ENCODE peak calls at places on chromosomes 2 and 18, in six cellular contexts. N is T-helper 17 cell, S is posterior cingulate gyrus, Z is GM20000, X is mesenchymal stem cell, D is fibroblast of the aortic adventitia. A is an unnamed sample.

GRCh38 chr2:10302479-10303173 is at the start of gene HPCAL1:
- DNase-seq in N (peak), S (peak), Z (peak), X (peak), D (peak), A (peak)

GRCh38 chr2:44120428-44120827 is 48.2 kb upstream of the PPM1B start:
- DNase-seq in N (no peak), S (no peak), Z (no peak), X (peak), D (peak), A (no peak)

GRCh38 chr2:236065756-236066155 is 102.4 kb downstream of the GBX2 start:
- DNase-seq in N (no peak), S (no peak), Z (no peak), X (no peak), D (no peak), A (no peak)

GRCh38 chr2:43387092-43388062 is 161.0 kb upstream of the ZFP36L2 start:
- DNase-seq in N (no peak), S (no peak), Z (peak), X (no peak), D (peak), A (no peak)

GRCh38 chr2:219332542-219332941 is at the start of gene RESP18:
- DNase-seq in N (no peak), S (no peak), Z (no peak), X (no peak), D (no peak), A (no peak)

GRCh38 chr2:120820885-120821279 is 85.2 kb downstream of the GLI2 start:
- DNase-seq in N (no peak), S (peak), Z (no peak), X (peak), D (peak), A (no peak)

GRCh38 chr2:239675856-239676715 is 275.3 kb upstream of the HDAC4 start:
- DNase-seq in N (no peak), S (peak), Z (no peak), X (no peak), D (no peak), A (no peak)

GRCh38 chr18:55821219-55821618 is 233.2 kb upstream of the TCF4 start:
- DNase-seq in N (no peak), S (no peak), Z (no peak), X (peak), D (peak), A (no peak)

GRCh38 chr2:241214766-241215165 is 26.3 kb downstream of the ANO7 start:
- DNase-seq in N (no peak), S (no peak), Z (no peak), X (no peak), D (no peak), A (no peak)

GRCh38 chr2:85216051-85216431 is 82.8 kb downstream of the TCF7L1 start:
- DNase-seq in N (no peak), S (peak), Z (no peak), X (no peak), D (no peak), A (no peak)

GRCh38 chr18:2827076-2827475 is 19.7 kb upstream of the EMILIN2 start:
- DNase-seq in N (no peak), S (no peak), Z (no peak), X (no peak), D (peak), A (no peak)

GRCh38 chr18:43590182-43590903 is 313.1 kb upstream of the SYT4 start:
- DNase-seq in N (no peak), S (peak), Z (no peak), X (no peak), D (no peak), A (no peak)

A was measured in OCI-LY7.